ENCODE peak calls at places on chromosomes 13 and 19, in six cellular contexts. R, V, E, A, Y and N are unnamed samples.

GRCh38 chr19:53132231-53132991 is at the start of gene ZNF415:
- DNase-seq in A (peak; percentile 96), Y (peak; percentile 2), E (no peak), V (peak; percentile 5), R (peak; percentile 78), N (peak; percentile 83)

GRCh38 chr13:79709526-79709925 is 228.6 kb downstream of the NDFIP2 start:
- DNase-seq in A (no peak), V (no peak), E (no peak), Y (no peak), R (peak; percentile 61), N (no peak)

GRCh38 chr19:42244452-42245220 is 2.2 kb upstream of the GSK3A start:
- DNase-seq in Y (peak; percentile 86), A (peak; percentile 95), V (peak; percentile 82), E (peak; percentile 86), R (peak; percentile 94), N (peak; percentile 91)

GRCh38 chr13:114062754-114063153 is 69.7 kb downstream of the RASA3 start:
- DNase-seq in Y (no peak), A (no peak), V (no peak), R (peak; percentile 35), E (no peak), N (no peak)

GRCh38 chr19:12932392-12933286 is 872 bp downstream of the FARSA start:
- DNase-seq in V (no peak), E (no peak), A (no peak), Y (no peak), R (no peak), N (no peak)

GRCh38 chr13:26759907-26760834 is at the start of gene GPR12:
- DNase-seq in Y (no peak), A (no peak), R (no peak), E (no peak), V (no peak), N (no peak)

GRCh38 chr19:10286803-10287737 is at the start of gene ICAM4:
- DNase-seq in R (no peak), Y (no peak), E (no peak), V (no peak), A (peak; percentile 67), N (peak; percentile 75)

GRCh38 chr19:45630463-45630862 is 8.7 kb downstream of the EML2 start:
- DNase-seq in V (no peak), E (no peak), R (peak; percentile 91), A (peak; percentile 61), Y (no peak), N (no peak)

GRCh38 chr19:34273121-34273845 is 18.9 kb downstream of the GARRE1 start:
- DNase-seq in E (no peak), A (no peak), Y (no peak), V (no peak), R (no peak), N (no peak)

GRCh38 chr13:46613409-46614049 is 60.6 kb downstream of the LRCH1 start:
- DNase-seq in V (no peak), R (no peak), A (no peak), Y (no peak), E (no peak), N (no peak)

GRCh38 chr19:7655581-7655980 is 13.3 kb upstream of the RETN start:
- DNase-seq in A (no peak), Y (no peak), V (no peak), R (no peak), E (no peak), N (no peak)

GRCh38 chr13:30972888-30973377 is 40.5 kb downstream of the TEX26 start:
- DNase-seq in Y (no peak), V (no peak), R (no peak), E (no peak), A (peak; percentile 56), N (no peak)

GRCh38 chr13:46655727-46656180 is 102.8 kb downstream of the LRCH1 start:
- DNase-seq in E (no peak), A (no peak), Y (no peak), R (peak; percentile 19), V (no peak), N (no peak)

GRCh38 chr19:38944981-38945506 is 14.3 kb downstream of the MRPS12 start:
- DNase-seq in Y (no peak), E (no peak), V (no peak), R (no peak), A (no peak), N (no peak)

GRCh38 chr13:52974711-52975110 is 53.9 kb upstream of the OLFM4 start:
- DNase-seq in E (no peak), R (no peak), Y (no peak), V (no peak), A (no peak), N (no peak)

GRCh38 chr13:35916186-35916585 is 215.0 kb downstream of the DCLK1 start:
- DNase-seq in E (no peak), R (no peak), Y (no peak), A (no peak), V (no peak), N (no peak)

GRCh38 chr13:85828094-85828684 is 29.0 kb upstream of the SLITRK6 start:
- DNase-seq in V (no peak), Y (no peak), R (no peak), E (no peak), A (peak; percentile 30), N (no peak)

GRCh38 chr13:89695343-89696257 is 1651.9 kb upstream of the MIR17HG start:
- DNase-seq in Y (no peak), V (no peak), R (peak; percentile 1), A (peak; percentile 65), E (no peak), N (no peak)

GRCh38 chr19:39181500-39182173 is 15.1 kb upstream of the NCCRP1 start:
- DNase-seq in R (no peak), Y (no peak), V (no peak), A (no peak), E (no peak), N (no peak)

GRCh38 chr13:40148103-40148502 is 492.6 kb downstream of the COG6 start:
- DNase-seq in E (no peak), A (no peak), Y (no peak), R (no peak), V (no peak), N (no peak)

GRCh38 chr19:32351807-32352630 is 6.6 kb downstream of the ZNF507 start:
- DNase-seq in Y (no peak), R (peak; percentile 66), A (no peak), E (no peak), V (no peak), N (no peak)